ENCODE peak calls at places on chromosomes 1 and 21, in eight cellular contexts. I, J, Z, E, U, X, Q and D are unnamed samples.

GRCh38 chr1:93746423-93746822 is 64.8 kb upstream of the BCAR3 start:
- DNase-seq in I (no peak), J (no peak), Z (no peak), E (no peak), U (no peak), X (no peak), Q (no peak), D (no peak)

GRCh38 chr1:35222322-35223108 is 29.6 kb upstream of the SFPQ start:
- DNase-seq in I (no peak), J (no peak), Z (no peak), E (no peak), U (peak; percentile 38), X (no peak), Q (no peak), D (no peak)

GRCh38 chr1:226943156-226943555 is 3.1 kb downstream of the COQ8A start:
- DNase-seq in I (no peak), J (no peak), Z (no peak), E (no peak), U (no peak), X (no peak), Q (no peak), D (no peak)

GRCh38 chr1:8194481-8195227 is 123.3 kb upstream of the SLC45A1 start:
- DNase-seq in I (no peak), J (no peak), Z (no peak), E (no peak), U (no peak), X (no peak), Q (no peak), D (no peak)

GRCh38 chr21:45209046-45209445 is 78.6 kb downstream of the POFUT2 start:
- DNase-seq in I (no peak), J (no peak), Z (no peak), E (no peak), U (no peak), X (no peak), Q (no peak), D (no peak)

GRCh38 chr1:41387667-41388091 is 26.4 kb downstream of the FOXO6 start:
- DNase-seq in I (no peak), J (no peak), Z (peak; percentile 92), E (no peak), U (peak; percentile 87), X (peak; percentile 90), Q (peak; percentile 86), D (peak; percentile 88)

GRCh38 chr1:209630383-209631219 is 21.6 kb downstream of the LAMB3 start:
- DNase-seq in I (no peak), J (no peak), Z (no peak), E (no peak), U (no peak), X (no peak), Q (no peak), D (no peak)

GRCh38 chr1:205976708-205977107 is 26.5 kb downstream of the RAB7B start:
- DNase-seq in I (no peak), J (no peak), Z (peak; percentile 18), E (no peak), U (no peak), X (peak; percentile 72), Q (no peak), D (peak; percentile 47)

GRCh38 chr1:1053682-1054081 is 20.4 kb downstream of the RNF223 start:
- DNase-seq in I (no peak), J (no peak), Z (no peak), E (no peak), U (no peak), X (no peak), Q (no peak), D (no peak)

GRCh38 chr1:8848663-8849386 is 29.7 kb downstream of the ENO1 start:
- DNase-seq in I (peak; percentile 57), J (no peak), Z (peak; percentile 96), E (peak; percentile 73), U (peak; percentile 88), X (peak; percentile 95), Q (peak; percentile 91), D (peak; percentile 95)

GRCh38 chr1:183610053-183610452 is 19.8 kb upstream of the NCF2 start:
- DNase-seq in I (no peak), J (no peak), Z (no peak), E (no peak), U (no peak), X (no peak), Q (no peak), D (no peak)

GRCh38 chr1:224294775-224295174 is 35.2 kb downstream of the NVL start:
- DNase-seq in I (no peak), J (no peak), Z (no peak), E (no peak), U (no peak), X (no peak), Q (no peak), D (no peak)

GRCh38 chr1:234890694-234891093 is 237.9 kb downstream of the TOMM20 start:
- DNase-seq in I (no peak), J (no peak), Z (no peak), E (no peak), U (no peak), X (no peak), Q (no peak), D (no peak)

GRCh38 chr1:167748901-167749300 is 27.1 kb downstream of the MPZL1 start:
- DNase-seq in I (no peak), J (no peak), Z (no peak), E (no peak), U (no peak), X (no peak), Q (no peak), D (no peak)

GRCh38 chr1:225919906-225920305 is 4.1 kb downstream of the PYCR2 start:
- DNase-seq in I (no peak), J (no peak), Z (no peak), E (peak; percentile 35), U (peak; percentile 68), X (peak; percentile 81), Q (peak; percentile 81), D (peak; percentile 79)

GRCh38 chr21:45575993-45576837 is 34.0 kb upstream of the SLC19A1 start:
- DNase-seq in I (no peak), J (no peak), Z (no peak), E (no peak), U (no peak), X (no peak), Q (no peak), D (peak; percentile 62)

GRCh38 chr1:183023601-183024351 is 556 bp downstream of the LAMC1 start:
- DNase-seq in I (no peak), J (no peak), Z (peak; percentile 84), E (peak; percentile 76), U (peak; percentile 68), X (peak; percentile 80), Q (peak; percentile 79), D (peak; percentile 91)

GRCh38 chr1:23124259-23125026 is 44.2 kb downstream of the LUZP1 start:
- DNase-seq in I (no peak), J (no peak), Z (no peak), E (no peak), U (no peak), X (no peak), Q (no peak), D (no peak)

GRCh38 chr1:49293016-49293415 is 516.3 kb upstream of the BEND5 start:
- DNase-seq in I (no peak), J (no peak), Z (no peak), E (no peak), U (no peak), X (no peak), Q (no peak), D (no peak)

GRCh38 chr1:49294539-49294938 is 517.8 kb upstream of the BEND5 start:
- DNase-seq in I (no peak), J (no peak), Z (no peak), E (no peak), U (no peak), X (no peak), Q (no peak), D (no peak)

GRCh38 chr1:49298304-49298703 is 521.6 kb upstream of the BEND5 start:
- DNase-seq in I (no peak), J (no peak), Z (no peak), E (no peak), U (no peak), X (no peak), Q (peak; percentile 20), D (no peak)

GRCh38 chr1:49297783-49298182 is 521.1 kb upstream of the BEND5 start:
- DNase-seq in I (no peak), J (no peak), Z (no peak), E (no peak), U (no peak), X (no peak), Q (no peak), D (no peak)
- H3K9me3 ChIP-seq in I (no peaks in the 10 kb centered on the region), J (no peaks in the 10 kb centered on the region), Z (peaks cover 27% of the 10 kb centered on the region), E (no peaks in the 10 kb centered on the region), U (peaks cover 5% of the 10 kb centered on the region), X (no peaks in the 10 kb centered on the region), Q (no peaks in the 10 kb centered on the region), D (no peaks in the 10 kb centered on the region)

DNA sequence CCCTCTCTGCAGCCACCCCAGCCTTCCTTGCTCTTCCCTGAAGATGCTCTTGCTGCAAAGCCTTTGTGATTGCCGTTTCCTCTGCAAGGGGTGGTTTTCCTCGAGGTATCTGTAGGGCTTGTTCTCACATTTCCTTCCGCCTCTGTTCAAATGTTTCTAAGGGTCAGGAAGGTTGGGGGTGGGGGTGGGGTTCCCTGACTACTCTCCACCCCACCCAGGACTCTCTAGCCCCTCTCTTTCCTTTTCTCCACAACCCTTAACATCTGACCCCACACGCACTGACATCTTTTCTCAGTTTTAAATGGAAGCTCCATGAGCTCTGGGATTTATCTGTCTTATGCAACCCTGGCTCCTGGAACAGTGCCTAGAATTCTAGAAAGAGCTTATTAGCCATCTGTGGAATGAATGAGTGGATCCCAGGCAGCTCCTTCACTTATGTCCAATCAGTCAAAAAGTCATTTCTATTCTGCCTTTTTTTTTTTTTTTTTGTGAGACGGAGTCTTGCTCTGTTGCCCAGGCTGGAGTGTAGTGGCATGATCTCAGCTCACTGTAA is 27.3 kb upstream of the ZNF362 start:
- DNase-seq in I (no peak), J (no peak), Z (no peak), E (no peak), U (peak; percentile 60), X (no peak), Q (no peak), D (no peak)
- H3K27ac ChIP-seq in I (no peak overlapping the region), J (no peak overlapping the region), Z (no peak overlapping the region), E (no peak overlapping the region), U (no peak overlapping the region), X (peak overlapping the region; percentile 7), Q (no peak overlapping the region), D (no peak overlapping the region)

GRCh38 chr1:158002022-158002629 is 8.7 kb downstream of the KIRREL1 start:
- DNase-seq in I (no peak), J (no peak), Z (peak; percentile 64), E (no peak), U (no peak), X (no peak), Q (no peak), D (no peak)
- TF ChIP-seq CTCF in I (no peak), J (no peak), Z (no peak), E (no peak), U (no peak), X (no peak), Q (no peak), D (no peak)

DNA sequence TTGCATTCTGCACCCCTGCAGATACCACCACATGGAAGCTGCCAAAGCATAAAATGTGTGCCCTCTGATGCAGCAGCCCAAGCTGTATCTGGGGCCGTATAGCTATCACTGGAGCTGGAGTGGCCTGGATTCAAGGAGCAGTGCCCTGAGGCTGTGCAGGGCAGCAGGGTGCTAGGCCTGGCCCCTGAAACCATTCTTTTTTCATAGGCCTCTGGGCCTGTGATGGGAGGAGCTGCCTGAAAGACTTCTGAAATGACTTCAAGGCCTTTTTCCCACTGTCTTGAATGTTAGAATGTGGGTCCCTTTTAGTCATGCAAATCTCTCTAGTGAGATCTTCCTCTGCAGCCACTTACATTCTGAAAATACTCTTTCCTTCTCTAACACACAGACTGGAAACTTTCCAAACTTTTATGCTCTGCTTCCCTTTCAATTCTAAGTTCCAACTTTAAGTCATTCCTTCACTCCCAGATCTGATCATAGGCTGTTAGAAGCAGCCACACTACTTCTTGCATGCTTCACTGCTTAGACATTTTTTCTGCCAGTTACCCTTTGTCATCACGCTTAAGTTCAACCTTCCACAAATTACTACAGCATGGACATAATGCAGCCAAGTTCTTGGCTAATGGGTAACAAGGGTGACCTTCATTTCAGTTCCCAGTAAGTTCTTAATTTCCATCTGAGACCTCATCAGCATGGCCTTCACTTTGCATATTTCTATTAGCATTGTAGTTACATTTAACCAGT is 42.4 kb downstream of the DRAM2 start:
- DNase-seq in I (no peak), J (no peak), Z (no peak), E (no peak), U (no peak), X (no peak), Q (no peak), D (no peak)
- H3K9me3 ChIP-seq in I (no peaks in the 10 kb centered on the region), J (peaks cover 25% of the 10 kb centered on the region), Z (peaks cover 4% of the 10 kb centered on the region), E (no peaks in the 10 kb centered on the region), U (no peaks in the 10 kb centered on the region), X (peaks cover 12% of the 10 kb centered on the region), Q (no peaks in the 10 kb centered on the region), D (peaks cover 15% of the 10 kb centered on the region)